ENCODE peak calls at places on chromosome 13, in five cellular contexts. G is T-helper 1 cell, H is NCI-H1105 treated with DMSO at 0.1 percent for 48 hours, L is dorsolateral prefrontal cortex, T is omental fat pad. N is an unnamed sample.

GRCh38 chr13:22871248-22871647 is 309.5 kb upstream of the SGCG start:
- DNase-seq in G (no peak), H (no peak), L (no peak), T (no peak), N (no peak)

GRCh38 chr13:45219123-45219891 is 18.5 kb upstream of the KCTD4 start:
- DNase-seq in G (no peak), H (no peak), L (no peak), T (no peak), N (no peak)

GRCh38 chr13:98345103-98345899 is 168.2 kb upstream of the RNF113B start:
- DNase-seq in G (no peak), H (no peak), L (no peak), T (no peak), N (no peak)

GRCh38 chr13:114147803-114148520 is 15.5 kb upstream of the RASA3 start:
- DNase-seq in G (no peak), H (no peak), L (no peak), T (no peak), N (no peak)

GRCh38 chr13:32224916-32225315 is 90.2 kb downstream of the ZAR1L start:
- DNase-seq in G (no peak), H (no peak), L (no peak), T (no peak), N (no peak)

GRCh38 chr13:28059214-28059613 is 41.2 kb downstream of the FLT3 start:
- DNase-seq in G (peak), H (no peak), L (no peak), T (no peak), N (no peak)

GRCh38 chr13:110944121-110944967 is 29.5 kb upstream of the ANKRD10 start:
- DNase-seq in G (no peak), H (peak), L (no peak), T (no peak), N (no peak)

GRCh38 chr13:106566682-106567420 is 1.1 kb downstream of the ARGLU1 start:
- DNase-seq in G (peak), H (peak), L (peak), T (no peak), N (peak)

GRCh38 chr13:27643334-27644158 is 21.9 kb downstream of the POLR1D start:
- DNase-seq in G (no peak), H (no peak), L (no peak), T (no peak), N (no peak)

GRCh38 chr13:70203661-70204229 is 95.5 kb upstream of the KLHL1 start:
- DNase-seq in G (no peak), H (no peak), L (no peak), T (no peak), N (no peak)

GRCh38 chr13:53189162-53189561 is 160.5 kb downstream of the OLFM4 start:
- DNase-seq in G (no peak), H (no peak), L (no peak), T (no peak), N (no peak)

GRCh38 chr13:39051157-39051556 is 12.9 kb downstream of the NHLRC3 start:
- DNase-seq in G (no peak), H (peak), L (no peak), T (no peak), N (peak)

GRCh38 chr13:76868451-76868850 is 17.8 kb downstream of the KCTD12 start:
- DNase-seq in G (no peak), H (no peak), L (no peak), T (no peak), N (no peak)

GRCh38 chr13:43238341-43239083 is 215.1 kb downstream of the DNAJC15 start:
- DNase-seq in G (no peak), H (no peak), L (no peak), T (no peak), N (no peak)

GRCh38 chr13:106919638-106920037 is 351.7 kb upstream of the ARGLU1 start:
- DNase-seq in G (no peak), H (no peak), L (no peak), T (no peak), N (no peak)

GRCh38 chr13:98056839-98057410 is 86.0 kb upstream of the FARP1 start:
- DNase-seq in G (no peak), H (no peak), L (no peak), T (no peak), N (no peak)

GRCh38 chr13:44967656-44968451 is 21.4 kb downstream of the NUFIP1 start:
- DNase-seq in G (no peak), H (no peak), L (no peak), T (no peak), N (no peak)

GRCh38 chr13:102233566-102234208 is 168.2 kb downstream of the FGF14 start:
- DNase-seq in G (no peak), H (no peak), L (no peak), T (no peak), N (no peak)

GRCh38 chr13:46751811-46752635 is 44.9 kb downstream of the ESD start:
- DNase-seq in G (peak), H (no peak), L (peak), T (no peak), N (peak)

GRCh38 chr13:112342841-112343361 is 33.3 kb upstream of the SPACA7 start:
- DNase-seq in G (no peak), H (no peak), L (no peak), T (no peak), N (no peak)

GRCh38 chr13:73341748-73342147 is 282.9 kb downstream of the KLF5 start:
- DNase-seq in G (no peak), H (no peak), L (no peak), T (no peak), N (no peak)

GRCh38 chr13:113791226-113791625 is 32.2 kb downstream of the TMEM255B start:
- DNase-seq in G (no peak), H (no peak), L (no peak), T (peak), N (no peak)

GRCh38 chr13:20442370-20442769 is 83.3 kb downstream of the CRYL1 start:
- DNase-seq in G (no peak), H (no peak), L (no peak), T (no peak), N (no peak)

GRCh38 chr13:48653074-48654054 is at the start of gene CYSLTR2:
- DNase-seq in G (peak), H (peak), L (no peak), T (no peak), N (peak)

GRCh38 chr13:54018485-54018884 is 989.9 kb downstream of the OLFM4 start:
- DNase-seq in G (no peak), H (no peak), L (no peak), T (no peak), N (no peak)

GRCh38 chr13:95553271-95553588 is 710 bp downstream of the CLDN10 start:
- DNase-seq in G (no peak), H (no peak), L (no peak), T (no peak), N (no peak)

N was measured in NCI-H2227 treated with DMSO at 0.1 percent for 48 hours.